ENCODE peak calls at places on chromosomes 13 and 19, in ten cellular contexts. L is cardiac fibroblast, E is heart left ventricle, T is psoas muscle, A is ovary, X is osteoblast, Q is heart right ventricle, V is IMR-90, B is AG09309, R is retinal pigment epithelial cell. Z is an unnamed sample.

GRCh38 chr19:47022541-47023447 is 3.2 kb downstream of the NPAS1 start:
- DNase-seq in L (no peak), E (no peak), T (no peak), A (no peak), X (peak; percentile 77), Q (no peak), V (no peak), B (no peak), R (no peak), Z (no peak)

GRCh38 chr13:42996584-42996983 is 4.5 kb upstream of the EPSTI1 start:
- DNase-seq in L (peak; percentile 97), E (no peak), T (no peak), A (no peak), X (peak; percentile 86), Q (no peak), V (peak; percentile 98), B (peak; percentile 89), R (no peak), Z (no peak)

GRCh38 chr13:30734434-30734833 is 909 bp upstream of the ALOX5AP start:
- DNase-seq in L (peak; percentile 74), E (no peak), T (no peak), A (no peak), X (peak; percentile 67), Q (no peak), V (peak; percentile 74), B (no peak), R (no peak), Z (no peak)

GRCh38 chr19:11422163-11423068 is 3.3 kb upstream of the RGL3 start:
- DNase-seq in L (peak; percentile 68), E (peak; percentile 92), T (peak; percentile 70), A (peak; percentile 48), X (peak; percentile 92), Q (peak; percentile 79), V (no peak), B (no peak), R (no peak), Z (no peak)

GRCh38 chr13:33785384-33785783 is 32.6 kb upstream of the RFC3 start:
- DNase-seq in L (no peak), E (no peak), T (no peak), A (no peak), X (no peak), Q (no peak), V (no peak), B (no peak), R (no peak), Z (no peak)

GRCh38 chr13:66972659-66973058 is 257.5 kb downstream of the PCDH9 start:
- DNase-seq in L (peak; percentile 10), E (no peak), T (no peak), A (no peak), X (no peak), Q (no peak), V (peak; percentile 34), B (no peak), R (no peak), Z (no peak)

GRCh38 chr13:48000559-48001126 is 430 bp downstream of the SUCLA2 start:
- DNase-seq in L (peak; percentile 22), E (no peak), T (no peak), A (no peak), X (peak; percentile 53), Q (no peak), V (peak; percentile 2), B (no peak), R (no peak), Z (no peak)

GRCh38 chr13:99151516-99151915 is 49.1 kb upstream of the UBAC2 start:
- DNase-seq in L (peak; percentile 84), E (no peak), T (no peak), A (no peak), X (no peak), Q (no peak), V (peak; percentile 41), B (no peak), R (peak; percentile 59), Z (peak; percentile 32)

DNA sequence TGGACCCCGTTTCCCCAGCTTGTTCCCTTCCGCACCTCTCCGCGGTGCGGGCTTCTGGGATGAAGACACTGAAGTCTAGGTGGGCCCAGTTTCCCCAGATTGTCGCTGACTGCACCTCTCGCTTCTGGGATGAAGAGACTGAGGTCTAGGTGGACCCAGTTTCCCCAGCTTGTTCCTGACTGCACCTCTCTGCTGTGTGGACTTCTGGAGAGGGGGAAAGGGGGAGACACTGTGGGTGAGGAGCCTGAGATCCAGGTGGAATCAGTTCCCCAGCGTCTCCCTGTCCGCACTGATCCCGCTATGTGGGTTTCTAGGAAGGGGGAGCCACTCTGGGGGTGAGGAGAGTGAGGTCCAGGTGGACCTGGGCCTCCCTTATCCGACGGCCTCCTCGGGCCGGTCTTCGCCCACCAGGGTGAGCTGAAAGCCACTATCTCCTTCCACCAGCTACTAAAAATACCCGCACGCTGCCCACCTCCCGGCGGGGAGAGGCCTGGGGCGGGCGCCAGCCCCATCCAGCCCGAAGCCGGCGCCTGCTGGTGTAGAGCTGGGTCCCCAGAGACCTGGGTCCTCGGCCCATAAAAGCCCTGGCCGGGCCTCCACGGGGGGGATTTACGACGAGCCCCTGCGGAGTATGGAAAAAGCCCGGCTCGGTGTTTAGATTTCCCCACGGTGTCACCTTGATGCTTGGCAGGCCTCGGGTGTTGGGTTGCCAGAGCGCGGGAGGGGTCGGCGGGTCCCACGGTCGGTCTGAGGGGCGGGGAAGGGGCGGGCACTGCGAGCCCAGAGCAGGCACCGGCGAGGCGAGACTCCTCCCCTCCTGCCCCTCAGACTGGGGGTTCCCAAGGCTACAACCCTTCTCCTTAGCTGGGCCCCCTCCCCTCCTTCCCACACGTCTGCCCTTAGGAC is 10.6 kb downstream of the FUT6 start:
- DNase-seq in L (no peak), E (no peak), T (no peak), A (no peak), X (peak; percentile 87), Q (peak; percentile 43), V (no peak), B (no peak), R (no peak), Z (no peak)
- TF ChIP-seq CTCF in L (no peak), E (no peak), T (no peak), A (no peak), X (no peak), Q (peak; percentile 23), V (no peak), B (no peak), R (no peak), Z (no peak)

DNA sequence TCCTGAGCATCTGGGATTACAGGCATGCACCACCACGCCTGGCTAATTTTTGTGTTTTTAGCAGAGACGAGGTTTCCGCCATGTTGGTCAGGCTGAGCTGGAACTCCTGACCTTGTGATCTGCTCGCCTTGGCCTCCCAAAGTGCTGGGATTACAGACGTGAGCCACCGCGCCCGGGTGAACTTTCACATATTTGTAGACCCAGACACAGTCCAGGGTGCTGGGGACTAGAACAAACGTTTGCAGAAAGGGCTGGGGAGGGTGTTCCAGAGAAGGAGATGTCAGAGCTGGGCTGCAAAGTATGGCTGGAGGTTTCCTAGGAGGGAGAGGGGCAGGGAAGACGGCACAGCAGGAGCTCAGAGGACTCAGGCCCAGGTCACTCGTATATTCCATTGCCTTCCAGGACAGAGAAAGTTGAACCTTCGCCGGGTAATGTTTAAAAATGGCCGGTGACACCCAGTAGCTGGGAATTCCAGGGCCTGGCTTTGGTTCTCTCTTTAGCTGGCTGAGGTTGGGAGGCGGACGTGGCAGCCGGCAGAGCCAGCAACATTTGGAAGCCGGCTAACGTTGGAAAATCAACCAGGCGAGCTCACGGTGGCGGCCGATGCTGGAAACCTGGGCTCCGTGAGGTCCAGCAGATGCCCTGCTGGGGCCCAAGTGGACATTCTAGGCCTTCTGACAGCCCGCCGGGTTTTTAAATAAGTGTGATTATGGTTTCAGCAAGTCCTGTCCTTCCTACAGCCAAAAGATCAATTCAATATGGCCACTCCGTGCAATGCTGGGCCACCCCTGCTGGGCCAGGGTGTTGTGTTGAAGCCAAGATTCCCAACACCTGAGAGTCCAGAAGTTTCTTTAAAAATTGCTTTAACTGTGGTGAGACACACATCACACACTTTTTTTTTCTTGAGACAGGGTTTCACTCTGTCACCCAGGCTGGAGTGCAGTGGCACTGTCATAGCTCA is 41.5 kb downstream of the NFIC start:
- DNase-seq in L (no peak), E (no peak), T (peak; percentile 61), A (peak; percentile 51), X (peak; percentile 78), Q (peak; percentile 73), V (no peak), B (no peak), R (no peak), Z (no peak)
- H3K4me3 ChIP-seq in L (no peak overlapping the region), E (peak overlapping the region; percentile 19), T (peak overlapping the region; percentile 54), A (peak overlapping the region; percentile 24), X (no peak overlapping the region), Q (peak overlapping the region; percentile 28), V (no peak overlapping the region), B (no peak overlapping the region), R (no peak overlapping the region), Z (no peak overlapping the region)

GRCh38 chr19:14367016-14367415 is 14.2 kb upstream of the ADGRE5 start:
- DNase-seq in L (no peak), E (no peak), T (no peak), A (no peak), X (no peak), Q (no peak), V (no peak), B (no peak), R (no peak), Z (no peak)

GRCh38 chr19:14369399-14370168 is 11.7 kb upstream of the ADGRE5 start:
- DNase-seq in L (peak; percentile 30), E (no peak), T (no peak), A (no peak), X (no peak), Q (peak; percentile 50), V (peak; percentile 64), B (no peak), R (no peak), Z (no peak)

GRCh38 chr19:14370169-14370998 is 10.9 kb upstream of the ADGRE5 start:
- DNase-seq in L (no peak), E (no peak), T (no peak), A (no peak), X (no peak), Q (no peak), V (no peak), B (no peak), R (no peak), Z (no peak)

GRCh38 chr19:14366529-14366928 is 14.7 kb upstream of the ADGRE5 start:
- DNase-seq in L (peak; percentile 64), E (peak; percentile 79), T (peak; percentile 57), A (no peak), X (no peak), Q (peak; percentile 44), V (peak; percentile 68), B (no peak), R (peak; percentile 82), Z (no peak)

DNA sequence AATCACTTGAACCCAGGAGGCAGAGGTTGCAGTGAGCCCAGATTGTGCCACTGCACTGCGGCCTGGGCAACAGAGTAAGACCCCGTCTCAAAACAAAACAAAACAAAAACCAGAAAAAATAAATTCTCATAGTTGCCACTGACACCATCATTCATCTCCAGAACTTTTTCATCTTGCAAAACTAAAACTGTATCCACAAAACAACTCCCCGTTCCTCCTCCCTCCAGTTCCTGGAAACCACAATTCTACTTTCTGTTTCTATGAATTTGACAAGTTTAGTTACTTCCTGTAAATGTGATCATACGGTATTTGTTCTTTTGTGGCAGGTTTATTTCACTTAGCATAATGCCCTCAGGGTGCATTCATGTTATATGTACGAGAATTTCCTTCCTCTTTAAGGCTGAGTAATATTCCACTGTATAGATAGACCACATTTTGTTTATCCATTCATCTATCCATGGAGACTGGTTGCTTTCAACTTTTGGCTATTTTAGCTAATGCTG is 13.2 kb upstream of the ADGRE5 start:
- DNase-seq in L (no peak), E (no peak), T (no peak), A (no peak), X (no peak), Q (no peak), V (no peak), B (no peak), R (no peak), Z (no peak)
- TF ChIP-seq CTCF in L (no peak), E (no peak), T (no peak), A (no peak), X (no peak), Q (no peak), V (no peak), B (no peak), R (no peak), Z (no peak)

GRCh38 chr13:109782823-109783411 is 3.5 kb downstream of the IRS2 start:
- DNase-seq in L (no peak), E (no peak), T (no peak), A (no peak), X (no peak), Q (no peak), V (no peak), B (no peak), R (no peak), Z (no peak)
- H3K4me3 ChIP-seq in L (no peak overlapping the region), E (no peak overlapping the region), T (peak overlapping the region; percentile 65), A (no peak overlapping the region), X (no peak overlapping the region), Q (peak overlapping the region; percentile 60), V (no peak overlapping the region), B (no peak overlapping the region), R (no peak overlapping the region), Z (peak overlapping the region; percentile 63)

Z was measured in HFF-Myc.